ENCODE peak calls at places on chromosomes 11 and 22, in five cellular contexts. One of them, this sample, is unnamed.

GRCh38 chr11:29616611-29617010 is 400.2 kb downstream of the KCNA4 start:
- DNase-seq in coronary artery: no peak
- DNase-seq in mucosa of descending colon: no peak
- DNase-seq in fibroblast of lung: no peak
- DNase-seq in GM12865: no peak
- DNase-seq in this sample: no peak

GRCh38 chr11:122108192-122108799 is 7.7 kb downstream of the BLID start:
- DNase-seq in GM12865: peak
- DNase-seq in coronary artery: no peak
- DNase-seq in mucosa of descending colon: no peak
- DNase-seq in fibroblast of lung: peak
- DNase-seq in this sample: peak

GRCh38 chr11:79045811-79046304 is 395.0 kb downstream of the TENM4 start:
- DNase-seq in fibroblast of lung: no peak
- DNase-seq in coronary artery: no peak
- DNase-seq in mucosa of descending colon: no peak
- DNase-seq in GM12865: peak
- DNase-seq in this sample: peak

GRCh38 chr11:108851781-108852180 is 186.9 kb downstream of the DDX10 start:
- DNase-seq in mucosa of descending colon: no peak
- DNase-seq in coronary artery: no peak
- DNase-seq in GM12865: no peak
- DNase-seq in fibroblast of lung: no peak
- DNase-seq in this sample: no peak

GRCh38 chr22:41696714-41697113 is 2.6 kb upstream of the MEI1 start:
- DNase-seq in mucosa of descending colon: no peak
- DNase-seq in coronary artery: no peak
- DNase-seq in GM12865: no peak
- DNase-seq in fibroblast of lung: no peak
- DNase-seq in this sample: no peak

GRCh38 chr11:36056160-36056751 is 112.4 kb downstream of the LDLRAD3 start:
- DNase-seq in GM12865: peak
- DNase-seq in fibroblast of lung: peak
- DNase-seq in mucosa of descending colon: no peak
- DNase-seq in coronary artery: no peak
- DNase-seq in this sample: peak

GRCh38 chr11:65553301-65554001 is 4.7 kb downstream of the LTBP3 start:
- DNase-seq in GM12865: peak
- DNase-seq in fibroblast of lung: no peak
- DNase-seq in mucosa of descending colon: peak
- DNase-seq in coronary artery: no peak
- DNase-seq in this sample: no peak

GRCh38 chr11:6315811-6316425 is 4.4 kb downstream of the CAVIN3 start:
- DNase-seq in coronary artery: peak
- DNase-seq in fibroblast of lung: peak
- DNase-seq in mucosa of descending colon: peak
- DNase-seq in GM12865: peak
- DNase-seq in this sample: peak

DNA sequence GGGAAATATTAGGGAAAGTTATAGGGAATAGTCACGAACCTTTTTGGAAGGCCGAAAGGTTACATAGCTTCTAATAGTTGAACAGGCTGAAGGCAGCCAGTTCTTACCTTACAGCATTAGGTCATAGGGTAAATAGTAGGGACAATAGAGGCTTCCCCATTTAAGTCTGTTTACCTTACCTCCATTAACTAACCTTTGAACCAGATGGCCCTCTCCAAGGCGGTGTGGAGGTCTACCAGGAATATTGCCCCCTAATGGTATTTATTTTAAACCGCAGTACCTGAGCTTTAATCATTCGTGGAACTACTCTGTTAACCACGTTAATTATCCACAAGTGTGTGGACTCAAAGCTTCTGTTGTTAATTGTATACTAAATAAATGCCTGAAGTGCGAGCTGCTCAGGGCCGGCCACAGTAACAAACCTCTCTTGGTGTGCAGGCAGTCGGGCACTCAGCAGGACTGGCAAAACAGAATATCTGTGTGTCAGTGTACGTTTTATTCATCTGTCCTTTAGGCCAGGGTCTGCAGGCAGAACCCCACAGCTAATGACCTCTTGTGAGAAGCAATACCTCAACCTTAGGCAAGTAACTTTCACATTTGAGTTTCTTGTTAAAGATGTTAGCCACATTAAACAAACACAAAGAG is 81.7 kb downstream of the PRCP start:
- DNase-seq in coronary artery: no peak
- DNase-seq in fibroblast of lung: no peak
- DNase-seq in mucosa of descending colon: no peak
- DNase-seq in GM12865: no peak
- DNase-seq in this sample: no peak
- TF ChIP-seq CTCF in coronary artery: no peak
- TF ChIP-seq CTCF in fibroblast of lung: no peak
- TF ChIP-seq CTCF in mucosa of descending colon: no peak
- TF ChIP-seq CTCF in GM12865: no peak
- TF ChIP-seq CTCF in this sample: no peak

DNA sequence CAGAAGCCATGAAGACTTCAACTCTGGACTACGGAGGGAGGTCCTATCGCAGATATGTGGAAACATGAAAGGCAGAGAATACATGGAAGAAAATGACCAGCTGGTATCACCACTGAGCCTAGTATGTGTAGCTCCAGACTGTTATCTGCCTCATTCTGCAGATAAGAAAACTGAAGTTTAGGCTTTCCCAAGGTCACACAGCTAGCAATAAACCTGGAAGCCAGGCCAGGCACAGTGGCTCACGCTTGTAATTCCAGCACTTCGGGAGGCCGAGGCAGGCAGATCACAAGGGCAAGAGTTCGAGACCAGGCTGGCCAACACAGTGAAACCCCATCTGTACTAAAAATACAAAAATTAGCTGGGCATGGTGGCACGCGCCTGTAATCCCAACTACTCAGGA is 15.6 kb upstream of the VWCE start:
- DNase-seq in GM12865: no peak
- DNase-seq in mucosa of descending colon: no peak
- DNase-seq in coronary artery: no peak
- DNase-seq in fibroblast of lung: no peak
- DNase-seq in this sample: no peak
- TF ChIP-seq CTCF in GM12865: no peak
- TF ChIP-seq CTCF in mucosa of descending colon: no peak
- TF ChIP-seq CTCF in coronary artery: no peak
- TF ChIP-seq CTCF in fibroblast of lung: no peak
- TF ChIP-seq CTCF in this sample: no peak

GRCh38 chr11:85698195-85698594 is 12.2 kb upstream of the CCDC89 start:
- DNase-seq in mucosa of descending colon: no peak
- DNase-seq in fibroblast of lung: no peak
- DNase-seq in coronary artery: no peak
- DNase-seq in GM12865: no peak
- DNase-seq in this sample: no peak

GRCh38 chr11:85697747-85698146 is 11.8 kb upstream of the CCDC89 start:
- DNase-seq in coronary artery: no peak
- DNase-seq in mucosa of descending colon: no peak
- DNase-seq in GM12865: no peak
- DNase-seq in fibroblast of lung: no peak
- DNase-seq in this sample: no peak

GRCh38 chr11:85699957-85700741 is 14.2 kb upstream of the CCDC89 start:
- DNase-seq in mucosa of descending colon: no peak
- DNase-seq in GM12865: no peak
- DNase-seq in fibroblast of lung: no peak
- DNase-seq in coronary artery: no peak
- DNase-seq in this sample: no peak

DNA sequence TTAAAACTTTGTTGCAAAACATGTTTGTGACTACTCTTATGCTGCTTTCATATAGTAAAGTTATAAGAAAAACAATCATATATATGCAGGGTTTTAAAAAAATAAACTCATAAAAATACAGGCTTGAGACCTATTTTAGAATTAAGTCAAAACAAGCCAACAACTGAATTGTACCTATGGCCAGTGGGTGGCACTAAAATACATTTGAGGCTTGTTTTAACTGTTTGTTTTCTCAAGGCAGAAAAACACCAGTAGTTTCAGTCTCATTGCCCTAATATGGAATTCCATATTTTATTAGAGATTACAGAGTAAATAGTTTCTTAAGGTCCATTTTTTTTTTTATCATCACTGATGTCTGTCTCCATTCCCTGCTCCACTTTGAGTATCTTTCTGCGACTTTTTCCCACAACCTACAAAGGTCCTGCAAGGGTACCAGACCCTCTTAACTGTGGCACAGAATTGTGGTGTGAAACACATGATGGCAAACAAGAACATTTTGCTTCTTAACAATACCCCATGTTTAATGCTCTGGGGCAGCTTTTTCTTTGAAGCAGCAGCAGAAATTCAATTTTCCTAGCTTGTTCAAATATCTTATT is 8.5 kb upstream of the CCDC89 start:
- DNase-seq in fibroblast of lung: peak
- DNase-seq in GM12865: peak
- DNase-seq in coronary artery: no peak
- DNase-seq in mucosa of descending colon: no peak
- DNase-seq in this sample: no peak
- TF ChIP-seq CTCF in fibroblast of lung: peak
- TF ChIP-seq CTCF in GM12865: peak
- TF ChIP-seq CTCF in coronary artery: peak
- TF ChIP-seq CTCF in mucosa of descending colon: no peak
- TF ChIP-seq CTCF in this sample: no peak

GRCh38 chr11:73239111-73239521 is 21.0 kb downstream of the P2RY2 start:
- DNase-seq in mucosa of descending colon: peak
- DNase-seq in fibroblast of lung: no peak
- DNase-seq in GM12865: no peak
- DNase-seq in coronary artery: peak
- DNase-seq in this sample: no peak

GRCh38 chr11:73239571-73240189 is 21.6 kb downstream of the P2RY2 start:
- DNase-seq in fibroblast of lung: no peak
- DNase-seq in coronary artery: peak
- DNase-seq in GM12865: no peak
- DNase-seq in mucosa of descending colon: peak
- DNase-seq in this sample: no peak

GRCh38 chr11:73236205-73236765 is 18.2 kb downstream of the P2RY2 start:
- DNase-seq in mucosa of descending colon: peak
- DNase-seq in coronary artery: no peak
- DNase-seq in fibroblast of lung: no peak
- DNase-seq in GM12865: no peak
- DNase-seq in this sample: no peak

GRCh38 chr11:73236879-73237278 is 18.8 kb downstream of the P2RY2 start:
- DNase-seq in mucosa of descending colon: peak
- DNase-seq in coronary artery: no peak
- DNase-seq in GM12865: peak
- DNase-seq in fibroblast of lung: peak
- DNase-seq in this sample: peak

DNA sequence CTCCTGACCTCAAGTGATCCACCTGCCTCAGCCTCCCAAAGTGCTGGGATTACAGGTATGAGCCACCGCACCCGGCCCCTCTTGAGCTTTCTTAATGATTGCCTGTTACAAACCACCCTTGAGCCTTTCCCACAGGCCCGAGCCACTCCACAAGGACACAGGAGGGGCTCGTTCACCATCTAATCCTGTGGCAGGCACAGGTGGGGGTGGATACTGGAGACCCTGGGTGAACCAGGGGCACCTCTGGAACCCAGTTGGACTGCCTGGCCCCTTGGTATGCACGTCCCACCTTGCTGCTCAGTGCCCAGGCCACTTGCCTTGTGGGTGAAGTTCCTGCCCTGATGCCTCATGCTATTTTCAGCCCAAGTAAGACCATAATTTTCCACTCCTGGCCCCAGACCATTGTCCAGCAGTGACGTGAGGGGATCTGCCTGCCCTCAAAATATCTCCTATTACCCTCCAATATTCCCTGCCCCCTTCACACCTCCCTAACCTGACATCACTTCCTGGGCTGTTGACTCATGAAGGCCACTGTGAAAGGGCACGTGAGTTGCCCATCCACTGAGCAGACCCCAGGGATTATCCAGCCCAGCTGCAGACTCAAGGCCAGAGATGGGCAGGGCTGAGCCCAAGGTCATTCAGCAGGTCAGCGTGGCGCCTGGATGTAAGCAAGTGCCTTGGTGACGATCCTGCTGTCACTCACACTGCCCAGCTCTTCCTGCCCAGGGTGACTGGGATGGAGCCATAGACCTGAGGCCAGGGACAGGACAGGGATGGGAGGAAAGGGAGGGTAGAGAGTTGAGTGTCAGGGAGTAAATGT is 19.6 kb downstream of the P2RY2 start:
- DNase-seq in fibroblast of lung: peak
- DNase-seq in mucosa of descending colon: peak
- DNase-seq in GM12865: no peak
- DNase-seq in coronary artery: no peak
- DNase-seq in this sample: no peak
- TF ChIP-seq CTCF in fibroblast of lung: no peak
- TF ChIP-seq CTCF in mucosa of descending colon: no peak
- TF ChIP-seq CTCF in GM12865: no peak
- TF ChIP-seq CTCF in coronary artery: no peak
- TF ChIP-seq CTCF in this sample: no peak

GRCh38 chr22:36977401-36977861 is 41.8 kb downstream of the TST start:
- DNase-seq in GM12865: peak
- DNase-seq in fibroblast of lung: no peak
- DNase-seq in mucosa of descending colon: peak
- DNase-seq in coronary artery: no peak
- DNase-seq in this sample: peak
- TF ChIP-seq CTCF in GM12865: peak
- TF ChIP-seq CTCF in fibroblast of lung: peak
- TF ChIP-seq CTCF in mucosa of descending colon: peak
- TF ChIP-seq CTCF in coronary artery: no peak
- TF ChIP-seq CTCF in this sample: peak

GRCh38 chr11:57466680-57467079 is 6.4 kb downstream of the RTN4RL2 start:
- DNase-seq in fibroblast of lung: no peak
- DNase-seq in coronary artery: no peak
- DNase-seq in mucosa of descending colon: no peak
- DNase-seq in GM12865: no peak
- DNase-seq in this sample: no peak
- TF ChIP-seq CTCF in fibroblast of lung: no peak
- TF ChIP-seq CTCF in coronary artery: no peak
- TF ChIP-seq CTCF in mucosa of descending colon: no peak
- TF ChIP-seq CTCF in GM12865: no peak
- TF ChIP-seq CTCF in this sample: no peak

GRCh38 chr11:133830931-133831907 is 14.1 kb downstream of the SPATA19 start:
- DNase-seq in fibroblast of lung: no peak
- DNase-seq in GM12865: no peak
- DNase-seq in coronary artery: peak
- DNase-seq in mucosa of descending colon: no peak
- DNase-seq in this sample: no peak
- TF ChIP-seq CTCF in fibroblast of lung: no peak
- TF ChIP-seq CTCF in GM12865: peak
- TF ChIP-seq CTCF in coronary artery: no peak
- TF ChIP-seq CTCF in mucosa of descending colon: no peak
- TF ChIP-seq CTCF in this sample: peak

DNA sequence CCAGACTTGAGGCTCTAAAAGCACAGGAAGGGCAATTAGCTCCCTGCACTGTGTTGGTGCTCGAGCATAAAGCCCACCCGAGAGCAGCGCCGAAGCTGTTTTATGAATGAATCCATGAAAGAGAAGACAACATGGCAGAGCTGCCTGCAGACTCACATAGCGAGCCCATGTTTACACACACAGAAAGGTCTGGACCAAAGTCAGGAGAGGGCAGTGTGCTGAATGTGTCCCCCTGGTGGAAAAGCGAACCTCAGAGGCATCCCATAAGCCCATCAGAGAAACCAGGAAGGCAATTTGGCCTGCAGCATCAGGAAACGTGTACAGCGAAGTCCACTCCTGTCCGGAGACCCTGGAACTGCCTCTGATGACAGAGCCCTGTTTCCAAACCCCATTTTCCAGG is 37.1 kb downstream of the CHRDL2 start:
- DNase-seq in coronary artery: no peak
- DNase-seq in GM12865: no peak
- DNase-seq in mucosa of descending colon: no peak
- DNase-seq in fibroblast of lung: no peak
- DNase-seq in this sample: no peak
- TF ChIP-seq CTCF in coronary artery: no peak
- TF ChIP-seq CTCF in GM12865: no peak
- TF ChIP-seq CTCF in mucosa of descending colon: no peak
- TF ChIP-seq CTCF in fibroblast of lung: no peak
- TF ChIP-seq CTCF in this sample: no peak

This sample was measured in GM13976.